ENCODE peak calls at places on chromosome 18, in five cellular contexts. One of them, this sample, is unnamed.

GRCh38 chr18:49813071-49813320 is 337 bp downstream of the ACAA2 start:
- DNase-seq in astrocyte: no peak
- DNase-seq in H54: no peak
- DNase-seq in stimulated activated CD4-positive, alpha-beta T cell treated with anti-CD3 and anti-CD28 coated beads, Interleukin-15, amount 100 ng/mL, for 24 hours: no peak
- DNase-seq in fibroblast of pulmonary artery: peak
- DNase-seq in this sample: no peak

GRCh38 chr18:2108581-2108980 is 462.7 kb downstream of the METTL4 start:
- DNase-seq in astrocyte: peak
- DNase-seq in stimulated activated CD4-positive, alpha-beta T cell treated with anti-CD3 and anti-CD28 coated beads, Interleukin-15, amount 100 ng/mL, for 24 hours: no peak
- DNase-seq in H54: no peak
- DNase-seq in fibroblast of pulmonary artery: no peak
- DNase-seq in this sample: no peak

GRCh38 chr18:68797901-68798300 is at the start of gene CCDC102B:
- DNase-seq in H54: no peak
- DNase-seq in stimulated activated CD4-positive, alpha-beta T cell treated with anti-CD3 and anti-CD28 coated beads, Interleukin-15, amount 100 ng/mL, for 24 hours: no peak
- DNase-seq in astrocyte: peak
- DNase-seq in fibroblast of pulmonary artery: peak
- DNase-seq in this sample: no peak

GRCh38 chr18:43181711-43182110 is 66.2 kb upstream of the RIT2 start:
- DNase-seq in fibroblast of pulmonary artery: no peak
- DNase-seq in H54: no peak
- DNase-seq in stimulated activated CD4-positive, alpha-beta T cell treated with anti-CD3 and anti-CD28 coated beads, Interleukin-15, amount 100 ng/mL, for 24 hours: no peak
- DNase-seq in astrocyte: no peak
- DNase-seq in this sample: no peak

GRCh38 chr18:10286580-10287150 is 167.8 kb upstream of the APCDD1 start:
- DNase-seq in stimulated activated CD4-positive, alpha-beta T cell treated with anti-CD3 and anti-CD28 coated beads, Interleukin-15, amount 100 ng/mL, for 24 hours: no peak
- DNase-seq in astrocyte: no peak
- DNase-seq in H54: no peak
- DNase-seq in fibroblast of pulmonary artery: no peak
- DNase-seq in this sample: no peak

GRCh38 chr18:34085140-34085739 is 139.5 kb downstream of the NOL4 start:
- DNase-seq in astrocyte: no peak
- DNase-seq in stimulated activated CD4-positive, alpha-beta T cell treated with anti-CD3 and anti-CD28 coated beads, Interleukin-15, amount 100 ng/mL, for 24 hours: no peak
- DNase-seq in H54: no peak
- DNase-seq in fibroblast of pulmonary artery: no peak
- DNase-seq in this sample: no peak

GRCh38 chr18:54089749-54090459 is 134.6 kb downstream of the MBD2 start:
- DNase-seq in H54: no peak
- DNase-seq in astrocyte: no peak
- DNase-seq in fibroblast of pulmonary artery: no peak
- DNase-seq in stimulated activated CD4-positive, alpha-beta T cell treated with anti-CD3 and anti-CD28 coated beads, Interleukin-15, amount 100 ng/mL, for 24 hours: no peak
- DNase-seq in this sample: no peak

GRCh38 chr18:10032331-10032979 is 118.6 kb downstream of the VAPA start:
- DNase-seq in H54: no peak
- DNase-seq in astrocyte: no peak
- DNase-seq in fibroblast of pulmonary artery: no peak
- DNase-seq in stimulated activated CD4-positive, alpha-beta T cell treated with anti-CD3 and anti-CD28 coated beads, Interleukin-15, amount 100 ng/mL, for 24 hours: peak
- DNase-seq in this sample: peak

GRCh38 chr18:49911414-49911813 is 98.1 kb upstream of the ACAA2 start:
- DNase-seq in astrocyte: no peak
- DNase-seq in stimulated activated CD4-positive, alpha-beta T cell treated with anti-CD3 and anti-CD28 coated beads, Interleukin-15, amount 100 ng/mL, for 24 hours: no peak
- DNase-seq in fibroblast of pulmonary artery: no peak
- DNase-seq in H54: no peak
- DNase-seq in this sample: no peak

GRCh38 chr18:48441405-48441881 is 32.3 kb upstream of the ZBTB7C start:
- DNase-seq in H54: no peak
- DNase-seq in astrocyte: no peak
- DNase-seq in stimulated activated CD4-positive, alpha-beta T cell treated with anti-CD3 and anti-CD28 coated beads, Interleukin-15, amount 100 ng/mL, for 24 hours: no peak
- DNase-seq in fibroblast of pulmonary artery: peak
- DNase-seq in this sample: no peak